ENCODE peak calls at places on chromosomes 11 and 22, in ten cellular contexts. N, B, F, W, Y, M, E, R, D and K are unnamed samples.
A peak's percentile ranks its signal among the peaks of the same experiment; 100 is the strongest.

GRCh38 chr11:68338041-68338800 is 25.8 kb downstream of the LRP5 start:
- DNase-seq in E (peak; percentile 54), F (no peak), W (no peak), B (no peak), Y (no peak), R (no peak), N (no peak), M (no peak), D (no peak), K (no peak)

GRCh38 chr11:70116386-70117077 is 38.4 kb downstream of the ANO1 start:
- DNase-seq in D (no peak), E (no peak), Y (no peak), N (no peak), R (no peak), F (no peak), W (no peak), M (no peak), B (no peak), K (no peak)

GRCh38 chr11:121372028-121372427 is 79.5 kb downstream of the SC5D start:
- DNase-seq in N (no peak), Y (no peak), E (no peak), B (no peak), D (no peak), R (no peak), M (no peak), F (no peak), W (no peak), K (peak; percentile 31)

GRCh38 chr22:23518381-23519187 is 61.5 kb downstream of the IGLL1 start:
- DNase-seq in N (no peak), B (no peak), M (no peak), R (no peak), W (no peak), F (no peak), D (no peak), E (no peak), Y (no peak), K (no peak)

GRCh38 chr22:40610329-40610850 is 26.1 kb downstream of the MRTFA start:
- DNase-seq in R (no peak), B (no peak), N (no peak), E (no peak), D (no peak), M (no peak), W (no peak), F (no peak), Y (no peak), K (no peak)

GRCh38 chr22:39958916-39959639 is 1.1 kb upstream of the TMA7B start:
- DNase-seq in B (no peak), E (no peak), D (no peak), N (no peak), Y (no peak), M (no peak), W (no peak), R (no peak), F (peak; percentile 40), K (no peak)

GRCh38 chr11:114448749-114449484 is 9.7 kb downstream of the REXO2 start:
- DNase-seq in D (no peak), R (no peak), M (no peak), F (no peak), Y (no peak), W (no peak), N (no peak), B (no peak), E (no peak), K (no peak)

GRCh38 chr22:37484115-37485005 is 1.8 kb downstream of the MFNG start:
- DNase-seq in D (peak; percentile 52), F (peak; percentile 91), R (peak; percentile 83), M (peak; percentile 82), B (no peak), W (no peak), N (peak; percentile 97), Y (peak; percentile 72), E (peak; percentile 91), K (no peak)

GRCh38 chr11:65778431-65778900 is 2.3 kb downstream of the AP5B1 start:
- DNase-seq in E (no peak), N (no peak), Y (no peak), M (no peak), B (no peak), W (no peak), R (peak; percentile 62), F (no peak), D (no peak), K (no peak)

GRCh38 chr11:47261291-47261800 is 3.5 kb downstream of the NR1H3 start:
- DNase-seq in Y (no peak), F (no peak), W (no peak), M (no peak), B (no peak), D (no peak), R (no peak), N (no peak), E (no peak), K (no peak)

GRCh38 chr22:17980638-17981051 is 43.7 kb downstream of the MICAL3 start:
- DNase-seq in R (no peak), D (no peak), E (no peak), Y (peak; percentile 43), B (no peak), W (no peak), M (peak; percentile 30), N (peak; percentile 79), F (peak; percentile 71), K (no peak)

GRCh38 chr11:122430490-122430889 is 225.0 kb upstream of the UBASH3B start:
- DNase-seq in E (no peak), Y (no peak), B (no peak), F (no peak), M (no peak), W (no peak), R (no peak), D (no peak), N (no peak), K (no peak)

GRCh38 chr11:77088236-77089003 is 14.2 kb upstream of the OMP start:
- DNase-seq in D (no peak), W (no peak), F (no peak), M (no peak), E (peak; percentile 13), N (no peak), Y (no peak), R (peak; percentile 54), B (no peak), K (no peak)

GRCh38 chr22:32219030-32219429 is 14.2 kb upstream of the RFPL2 start:
- DNase-seq in M (no peak), F (no peak), W (no peak), D (no peak), E (no peak), N (peak; percentile 80), B (no peak), Y (no peak), R (no peak), K (no peak)

GRCh38 chr11:102882389-102883024 is 7.7 kb upstream of the MMP12 start:
- DNase-seq in D (no peak), M (no peak), R (no peak), N (no peak), B (no peak), E (no peak), W (no peak), F (no peak), Y (no peak), K (no peak)

GRCh38 chr11:112363527-112363926 is 102.9 kb upstream of the PLET1 start:
- DNase-seq in E (no peak), B (no peak), D (no peak), W (no peak), R (no peak), N (no peak), F (no peak), M (no peak), Y (no peak), K (no peak)

GRCh38 chr11:104623518-104623917 is 274.7 kb downstream of the CASP12 start:
- DNase-seq in R (no peak), E (no peak), Y (no peak), N (no peak), W (peak; percentile 44), D (no peak), B (no peak), M (no peak), F (no peak), K (no peak)

GRCh38 chr11:120659076-120659475 is 147.5 kb downstream of the GRIK4 start:
- DNase-seq in W (no peak), R (no peak), B (no peak), N (no peak), Y (no peak), E (no peak), D (no peak), M (no peak), F (no peak), K (no peak)

GRCh38 chr22:31882971-31883370 is 61.4 kb upstream of the YWHAH start:
- DNase-seq in W (no peak), Y (no peak), N (no peak), D (no peak), B (no peak), R (no peak), M (no peak), E (no peak), F (no peak), K (no peak)

GRCh38 chr11:101523193-101523592 is 60.6 kb downstream of the TRPC6 start:
- DNase-seq in B (no peak), W (no peak), R (no peak), D (no peak), Y (no peak), E (no peak), N (no peak), F (no peak), M (no peak), K (no peak)

GRCh38 chr11:104164028-104164520 is at the start of gene PDGFD:
- DNase-seq in M (peak; percentile 10), W (peak; percentile 67), R (peak; percentile 72), N (peak; percentile 13), Y (peak; percentile 32), D (no peak), E (peak; percentile 77), B (peak; percentile 24), F (peak; percentile 12), K (peak; percentile 48)

GRCh38 chr11:85884581-85885021 is 29.4 kb downstream of the CCDC83 start:
- DNase-seq in F (no peak), Y (no peak), E (no peak), B (no peak), N (no peak), W (no peak), R (no peak), D (no peak), M (no peak), K (no peak)

GRCh38 chr11:36044636-36045035 is 100.8 kb downstream of the LDLRAD3 start:
- DNase-seq in R (no peak), F (no peak), M (no peak), Y (no peak), B (no peak), D (no peak), N (no peak), E (no peak), W (no peak), K (no peak)

GRCh38 chr22:43823353-43823908 is 11.3 kb upstream of the EFCAB6 start:
- DNase-seq in N (no peak), E (no peak), B (no peak), F (no peak), M (no peak), R (no peak), Y (peak; percentile 1), D (no peak), W (no peak), K (no peak)

GRCh38 chr11:112809429-112809828 is 151.8 kb upstream of the NCAM1 start:
- DNase-seq in E (no peak), Y (no peak), R (peak; percentile 82), B (no peak), D (no peak), F (no peak), N (no peak), W (no peak), M (no peak), K (no peak)

GRCh38 chr11:35139883-35140282 is 912 bp downstream of the CD44 start:
- DNase-seq in Y (no peak), M (no peak), B (no peak), D (no peak), R (no peak), W (peak; percentile 32), N (no peak), E (no peak), F (no peak), K (no peak)